ENCODE peak calls at places on chromosomes 1 and 21, in ten cellular contexts. E, D, M, N, O, K, I, J, V and G are unnamed samples.

GRCh38 chr1:112974646-112975045 is 18.6 kb upstream of the SLC16A1 start:
- DNase-seq in E (no peak), O (no peak), J (no peak), N (no peak), I (no peak), K (no peak), V (no peak), D (no peak), M (no peak), G (no peak)

GRCh38 chr1:66757740-66758139 is 5.5 kb downstream of the DYNLT5 start:
- DNase-seq in D (no peak), V (no peak), N (no peak), J (no peak), I (no peak), O (no peak), E (no peak), M (no peak), K (no peak), G (no peak)

GRCh38 chr1:75855010-75855409 is 58.3 kb downstream of the MSH4 start:
- DNase-seq in N (no peak), K (peak), I (peak), E (no peak), M (no peak), O (no peak), J (peak), D (peak), V (peak), G (no peak)

GRCh38 chr1:165129568-165130164 is 226.8 kb downstream of the LMX1A start:
- DNase-seq in O (no peak), V (peak), E (no peak), I (peak), D (no peak), K (peak), M (peak), J (peak), N (no peak), G (peak)

GRCh38 chr1:32263744-32264143 is 12.7 kb downstream of the LCK start:
- DNase-seq in J (no peak), M (no peak), N (no peak), I (no peak), V (no peak), E (no peak), D (no peak), K (no peak), O (no peak), G (no peak)

GRCh38 chr1:235275223-235275622 is 52.8 kb downstream of the ARID4B start:
- DNase-seq in J (no peak), E (no peak), I (peak), N (peak), M (no peak), O (no peak), D (no peak), K (no peak), V (no peak), G (no peak)

GRCh38 chr21:31857096-31857495 is 15.7 kb upstream of the HUNK start:
- DNase-seq in M (no peak), N (no peak), E (no peak), O (no peak), K (no peak), I (no peak), V (no peak), J (no peak), D (no peak), G (no peak)

GRCh38 chr1:115679141-115679611 is 37.4 kb downstream of the VANGL1 start:
- DNase-seq in J (no peak), N (no peak), V (peak), M (no peak), D (peak), I (no peak), E (no peak), O (no peak), K (peak), G (peak)

GRCh38 chr1:179882253-179883039 is at the start of gene TOR1AIP1:
- DNase-seq in V (peak), J (peak), E (peak), D (peak), O (peak), K (peak), M (peak), I (peak), N (peak), G (peak)

GRCh38 chr1:111856411-111857135 is 100.9 kb downstream of the DDX20 start:
- DNase-seq in N (no peak), M (no peak), V (no peak), O (no peak), D (no peak), K (no peak), I (no peak), E (no peak), J (no peak), G (no peak)

GRCh38 chr1:203673550-203674411 is 47.1 kb downstream of the ATP2B4 start:
- DNase-seq in V (peak), M (no peak), D (peak), K (peak), O (peak), J (peak), N (peak), I (peak), E (peak), G (no peak)

GRCh38 chr1:176073524-176074157 is 133.4 kb downstream of the COP1 start:
- DNase-seq in N (peak), O (no peak), I (peak), D (peak), K (peak), E (peak), V (peak), M (no peak), J (peak), G (peak)

GRCh38 chr1:111320066-111320879 is 29.6 kb downstream of the CHIA start:
- DNase-seq in D (no peak), V (no peak), O (no peak), K (no peak), E (no peak), J (no peak), N (no peak), M (no peak), I (no peak), G (no peak)

GRCh38 chr1:197356723-197357533 is 88.9 kb downstream of the CRB1 start:
- DNase-seq in N (no peak), J (peak), E (no peak), O (no peak), K (peak), V (peak), I (no peak), M (no peak), D (no peak), G (no peak)

GRCh38 chr1:51063121-51063520 is 38.9 kb upstream of the C1orf185 start:
- DNase-seq in K (peak), O (no peak), I (no peak), M (no peak), E (no peak), N (no peak), V (peak), J (peak), D (peak), G (no peak)

GRCh38 chr1:204650911-204651570 is 34.5 kb downstream of the LRRN2 start:
- DNase-seq in E (no peak), N (no peak), K (no peak), M (no peak), I (no peak), J (no peak), V (no peak), O (no peak), D (no peak), G (no peak)

GRCh38 chr1:170663441-170664282 is at the start of gene PRRX1:
- DNase-seq in N (no peak), V (peak), O (no peak), D (no peak), I (no peak), M (no peak), E (no peak), J (no peak), K (peak), G (no peak)